ENCODE peak calls at places on chromosome 21, in four cellular contexts. One of them, this sample, is unnamed.
A peak's percentile ranks its signal among the peaks of the same experiment; 100 is the strongest.

GRCh38 chr21:38956791-38957571 is 151.3 kb downstream of the ETS2 start:
- DNase-seq in HCT116: no peak
- DNase-seq in PC-3: no peak
- DNase-seq in astrocyte: peak; percentile 18
- DNase-seq in this sample: no peak

GRCh38 chr21:22200378-22201092 is 1202.3 kb downstream of the NCAM2 start:
- DNase-seq in HCT116: no peak
- DNase-seq in PC-3: peak; percentile 40
- DNase-seq in astrocyte: no peak
- DNase-seq in this sample: no peak

GRCh38 chr21:31557956-31558838 is 101.3 kb upstream of the SOD1 start:
- DNase-seq in HCT116: no peak
- DNase-seq in PC-3: peak; percentile 8
- DNase-seq in astrocyte: no peak
- DNase-seq in this sample: peak; percentile 64

GRCh38 chr21:29867796-29868195 is 72.0 kb downstream of the GRIK1 start:
- DNase-seq in HCT116: no peak
- DNase-seq in PC-3: no peak
- DNase-seq in astrocyte: no peak
- DNase-seq in this sample: no peak

GRCh38 chr21:31186916-31187315 is 148.6 kb upstream of the KRTAP19-8 start:
- DNase-seq in HCT116: no peak
- DNase-seq in PC-3: no peak
- DNase-seq in astrocyte: no peak
- DNase-seq in this sample: no peak

GRCh38 chr21:29827236-29827635 is 112.6 kb downstream of the GRIK1 start:
- DNase-seq in HCT116: no peak
- DNase-seq in PC-3: peak; percentile 17
- DNase-seq in astrocyte: no peak
- DNase-seq in this sample: no peak

GRCh38 chr21:34688145-34688544 is 19.4 kb downstream of the CLIC6 start:
- DNase-seq in HCT116: peak; percentile 15
- DNase-seq in PC-3: no peak
- DNase-seq in astrocyte: no peak
- DNase-seq in this sample: peak; percentile 51

GRCh38 chr21:44658511-44658910 is 779 bp downstream of the KRTAP12-3 start:
- DNase-seq in HCT116: no peak
- DNase-seq in PC-3: no peak
- DNase-seq in astrocyte: no peak
- DNase-seq in this sample: no peak

GRCh38 chr21:21003701-21004100 is 5.5 kb downstream of the NCAM2 start:
- DNase-seq in HCT116: peak; percentile 6
- DNase-seq in PC-3: peak; percentile 49
- DNase-seq in astrocyte: no peak
- DNase-seq in this sample: peak; percentile 88

GRCh38 chr21:45069711-45070110 is 4.7 kb upstream of the ADARB1 start:
- DNase-seq in HCT116: no peak
- DNase-seq in PC-3: no peak
- DNase-seq in astrocyte: no peak
- DNase-seq in this sample: no peak

GRCh38 chr21:46491553-46491952 is 32.9 kb downstream of the DIP2A start:
- DNase-seq in HCT116: no peak
- DNase-seq in PC-3: no peak
- DNase-seq in astrocyte: no peak
- DNase-seq in this sample: no peak
- TF ChIP-seq EZH2 in HCT116: no peak
- TF ChIP-seq EZH2 in PC-3: no peak
- TF ChIP-seq EZH2 in astrocyte: no peak
- TF ChIP-seq EZH2 in this sample: no peak

GRCh38 chr21:46284722-46285121 is 689 bp downstream of the MCM3AP start:
- DNase-seq in HCT116: no peak
- DNase-seq in PC-3: no peak
- DNase-seq in astrocyte: no peak
- DNase-seq in this sample: no peak
- H3K4me3 ChIP-seq in HCT116: peak overlapping the region; percentile 100
- H3K4me3 ChIP-seq in PC-3: peak overlapping the region; percentile 75
- H3K4me3 ChIP-seq in astrocyte: peak overlapping the region; percentile 86
- H3K4me3 ChIP-seq in this sample: peak overlapping the region; percentile 97

GRCh38 chr21:36706951-36707762 is 8.2 kb downstream of the SIM2 start:
- DNase-seq in HCT116: no peak
- DNase-seq in PC-3: no peak
- DNase-seq in astrocyte: no peak
- DNase-seq in this sample: peak; percentile 74

GRCh38 chr21:36709030-36709867 is 10.3 kb downstream of the SIM2 start:
- DNase-seq in HCT116: no peak
- DNase-seq in PC-3: no peak
- DNase-seq in astrocyte: no peak
- DNase-seq in this sample: no peak

GRCh38 chr21:36706482-36706852 is 7.6 kb downstream of the SIM2 start:
- DNase-seq in HCT116: no peak
- DNase-seq in PC-3: no peak
- DNase-seq in astrocyte: no peak
- DNase-seq in this sample: no peak

GRCh38 chr21:36708512-36709029 is 9.7 kb downstream of the SIM2 start:
- DNase-seq in HCT116: no peak
- DNase-seq in PC-3: no peak
- DNase-seq in astrocyte: no peak
- DNase-seq in this sample: no peak

GRCh38 chr21:36707763-36708511 is 9.0 kb downstream of the SIM2 start:
- DNase-seq in HCT116: no peak
- DNase-seq in PC-3: no peak
- DNase-seq in astrocyte: no peak
- DNase-seq in this sample: no peak
- TF ChIP-seq EZH2 in HCT116: no peak
- TF ChIP-seq EZH2 in PC-3: no peak
- TF ChIP-seq EZH2 in astrocyte: peak; percentile 98
- TF ChIP-seq EZH2 in this sample: no peak

GRCh38 chr21:41863439-41863740 is 15.8 kb downstream of the PRDM15 start:
- DNase-seq in HCT116: no peak
- DNase-seq in PC-3: no peak
- DNase-seq in astrocyte: no peak
- DNase-seq in this sample: no peak

GRCh38 chr21:41864311-41865001 is 14.7 kb downstream of the PRDM15 start:
- DNase-seq in HCT116: no peak
- DNase-seq in PC-3: no peak
- DNase-seq in astrocyte: no peak
- DNase-seq in this sample: no peak

GRCh38 chr21:41867313-41867712 is 11.8 kb downstream of the PRDM15 start:
- DNase-seq in HCT116: no peak
- DNase-seq in PC-3: no peak
- DNase-seq in astrocyte: no peak
- DNase-seq in this sample: no peak

GRCh38 chr21:41866274-41866809 is 12.8 kb downstream of the PRDM15 start:
- DNase-seq in HCT116: no peak
- DNase-seq in PC-3: no peak
- DNase-seq in astrocyte: no peak
- DNase-seq in this sample: no peak

DNA sequence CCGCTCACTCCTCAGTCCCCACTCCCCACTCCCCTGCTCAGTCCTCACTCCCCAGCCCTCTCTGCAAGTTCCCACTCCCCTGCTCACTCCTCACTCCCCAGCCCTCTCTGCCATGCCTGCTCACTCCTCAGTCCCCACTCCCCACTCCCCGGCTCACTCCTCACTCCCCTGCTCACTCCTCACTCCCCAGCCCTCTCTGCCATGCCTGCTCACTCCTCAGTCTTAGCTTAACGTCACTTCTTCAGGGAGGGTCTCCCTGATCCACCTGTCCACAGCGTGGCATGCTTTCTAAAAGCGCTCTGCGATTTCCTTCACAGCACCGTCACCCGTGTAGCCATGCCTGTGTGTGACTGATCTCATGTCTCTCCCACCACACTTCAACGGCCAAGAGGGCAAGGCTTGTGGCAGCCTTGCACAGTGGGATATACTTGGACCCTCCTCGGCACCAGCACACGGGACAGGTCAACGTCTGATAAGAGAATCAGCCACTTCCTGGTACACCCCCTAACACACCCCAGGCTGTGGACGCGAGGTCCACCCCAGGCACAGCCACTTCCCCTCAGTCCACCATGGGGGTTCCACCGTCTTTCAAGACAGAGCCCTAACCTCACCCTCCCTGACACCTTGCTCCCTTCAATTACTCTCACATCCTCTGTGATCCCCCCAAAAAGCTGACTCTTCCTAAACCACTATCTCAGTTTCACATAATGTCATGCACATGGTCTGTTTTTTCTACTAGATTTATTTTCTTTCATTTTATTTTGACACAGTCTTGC is 14.0 kb downstream of the PRDM15 start:
- DNase-seq in HCT116: no peak
- DNase-seq in PC-3: no peak
- DNase-seq in astrocyte: no peak
- DNase-seq in this sample: no peak
- H3K4me3 ChIP-seq in HCT116: no peak overlapping the region
- H3K4me3 ChIP-seq in PC-3: no peak overlapping the region
- H3K4me3 ChIP-seq in astrocyte: no peak overlapping the region
- H3K4me3 ChIP-seq in this sample: no peak overlapping the region

DNA sequence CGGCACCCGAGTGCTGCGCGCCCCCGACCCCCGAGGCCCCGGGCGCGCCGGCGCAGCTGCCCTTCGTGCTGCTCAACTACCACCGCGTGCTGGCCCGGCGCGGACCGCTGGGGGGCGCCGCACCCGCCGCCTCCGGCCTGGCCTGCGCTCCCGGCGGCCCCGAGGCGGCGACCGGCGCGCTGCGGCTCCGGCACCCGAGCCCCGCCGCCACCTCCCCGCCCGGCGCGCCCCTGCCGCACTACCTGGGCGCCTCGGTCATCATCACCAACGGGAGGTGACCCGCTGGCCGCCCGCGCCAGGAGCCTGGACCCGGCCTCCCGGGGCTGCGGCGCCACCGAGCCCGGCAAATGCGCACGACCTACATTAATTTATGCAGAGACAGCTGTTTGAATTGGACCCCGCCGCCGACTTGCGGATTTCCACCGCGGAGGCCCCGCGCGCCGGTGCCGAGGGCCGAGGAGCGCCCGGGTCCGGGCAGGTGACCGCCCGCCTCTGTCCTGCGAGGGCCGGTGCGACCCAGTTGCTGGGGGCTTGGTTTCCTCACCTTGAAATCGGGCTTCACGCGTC is 49.0 kb downstream of the SIM2 start:
- DNase-seq in HCT116: no peak
- DNase-seq in PC-3: no peak
- DNase-seq in astrocyte: peak; percentile 16
- DNase-seq in this sample: peak; percentile 54
- TF ChIP-seq EZH2 in HCT116: no peak
- TF ChIP-seq EZH2 in PC-3: no peak
- TF ChIP-seq EZH2 in astrocyte: no peak
- TF ChIP-seq EZH2 in this sample: no peak